ENCODE peak calls at places on chromosomes 5 and 9, in eight cellular contexts. S is OCI-LY7; E is astrocyte; A is brain microvascular endothelial cell; V is substantia nigra; O is neuronal stem cell; Q is CD4-positive, alpha-beta T cell; N is CD8-positive, alpha-beta T cell. F is an unnamed sample.

GRCh38 chr5:1521054-1521453 is 2.7 kb downstream of the LPCAT1 start:
- DNase-seq in S (no peak), E (no peak), A (no peak), V (no peak), O (no peak), Q (no peak), N (peak; percentile 34), F (no peak)

GRCh38 chr9:114413909-114414308 is 26.1 kb upstream of the AKNA start:
- DNase-seq in S (no peak), E (peak; percentile 71), A (peak; percentile 76), V (no peak), O (no peak), Q (no peak), N (no peak), F (no peak)

GRCh38 chr9:91949293-91949945 is 609 bp downstream of the ROR2 start:
- DNase-seq in S (no peak), E (no peak), A (no peak), V (no peak), O (peak; percentile 41), Q (no peak), N (no peak), F (no peak)

GRCh38 chr5:133788121-133788520 is 175.8 kb upstream of the FSTL4 start:
- DNase-seq in S (no peak), E (no peak), A (no peak), V (no peak), O (no peak), Q (no peak), N (no peak), F (no peak)

GRCh38 chr5:98777295-98777694 is 3.8 kb downstream of the RGMB start:
- DNase-seq in S (no peak), E (no peak), A (no peak), V (no peak), O (no peak), Q (no peak), N (no peak), F (no peak)

GRCh38 chr5:111134080-111134479 is 41.9 kb downstream of the WDR36 start:
- DNase-seq in S (no peak), E (peak; percentile 8), A (peak; percentile 82), V (no peak), O (no peak), Q (no peak), N (no peak), F (no peak)

GRCh38 chr9:69421908-69422801 is 97.1 kb downstream of the ENTREP1 start:
- DNase-seq in S (peak; percentile 54), E (peak; percentile 22), A (peak; percentile 35), V (no peak), O (peak; percentile 78), Q (peak; percentile 24), N (peak; percentile 55), F (no peak)

GRCh38 chr5:95900383-95900958 is 61.2 kb downstream of the ELL2 start:
- DNase-seq in S (no peak), E (peak; percentile 63), A (peak; percentile 54), V (no peak), O (no peak), Q (no peak), N (no peak), F (no peak)

GRCh38 chr5:123951204-123951977 is 439.4 kb downstream of the CSNK1G3 start:
- DNase-seq in S (no peak), E (peak; percentile 99), A (peak; percentile 95), V (no peak), O (no peak), Q (no peak), N (no peak), F (no peak)

GRCh38 chr5:145989428-145989827 is 53.0 kb downstream of the SH3RF2 start:
- DNase-seq in S (no peak), E (peak; percentile 75), A (peak; percentile 22), V (no peak), O (no peak), Q (no peak), N (no peak), F (no peak)

GRCh38 chr5:13350754-13351153 is 593.7 kb downstream of the DNAH5 start:
- DNase-seq in S (no peak), E (peak; percentile 69), A (no peak), V (no peak), O (no peak), Q (no peak), N (no peak), F (no peak)

GRCh38 chr9:15295761-15296405 is 11.1 kb downstream of the TTC39B start:
- DNase-seq in S (no peak), E (peak; percentile 84), A (peak; percentile 74), V (no peak), O (no peak), Q (no peak), N (no peak), F (no peak)

GRCh38 chr9:113410207-113411158 is at the start of the genes C9orf43 and POLE3:
- DNase-seq in S (peak; percentile 97), E (peak; percentile 91), A (peak; percentile 96), V (peak; percentile 87), O (peak; percentile 93), Q (peak; percentile 90), N (peak; percentile 96), F (peak; percentile 95)

GRCh38 chr5:3489221-3489620 is 106.4 kb upstream of the IRX1 start:
- DNase-seq in S (no peak), E (no peak), A (no peak), V (no peak), O (no peak), Q (no peak), N (no peak), F (no peak)

GRCh38 chr5:38556599-38557308 is at the start of gene LIFR:
- DNase-seq in S (no peak), E (peak; percentile 72), A (peak; percentile 69), V (peak; percentile 77), O (peak; percentile 85), Q (no peak), N (no peak), F (peak; percentile 84)

GRCh38 chr5:81629986-81630385 is 120.9 kb downstream of the SSBP2 start:
- DNase-seq in S (no peak), E (no peak), A (no peak), V (no peak), O (no peak), Q (no peak), N (no peak), F (no peak)
- H3K27ac ChIP-seq in S (peak overlapping the region; percentile 77), E (no peak overlapping the region), A (no peak overlapping the region), V (no peak overlapping the region), O (no peak overlapping the region), Q (no peak overlapping the region), N (no peak overlapping the region), F (no peak overlapping the region)

DNA sequence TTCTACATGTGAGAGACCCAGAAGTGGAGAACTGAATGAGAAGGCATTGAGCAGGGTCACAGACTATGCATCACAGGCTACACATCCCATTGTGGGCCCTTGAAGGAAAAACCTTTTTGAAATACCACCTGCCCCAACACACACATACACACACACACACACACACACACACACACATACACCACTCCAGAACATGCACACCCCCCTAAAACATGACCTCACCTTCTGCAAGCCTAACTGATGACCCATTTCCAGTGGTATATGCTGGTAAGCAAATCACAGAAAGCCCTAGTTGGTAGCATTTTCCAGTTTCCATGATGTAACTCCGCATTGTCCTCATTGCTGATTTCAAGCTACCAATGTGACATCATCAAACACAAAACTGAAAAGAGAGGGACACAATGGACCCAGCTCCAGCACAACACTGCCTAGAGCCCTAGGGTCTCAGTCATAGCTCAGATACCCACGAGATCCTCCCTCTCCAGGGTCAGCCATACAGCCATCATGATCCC is 36.4 kb downstream of the THBS4 start:
- DNase-seq in S (no peak), E (no peak), A (no peak), V (no peak), O (no peak), Q (no peak), N (no peak), F (no peak)
- H3K27ac ChIP-seq in S (no peak overlapping the region), E (no peak overlapping the region), A (no peak overlapping the region), V (no peak overlapping the region), O (no peak overlapping the region), Q (no peak overlapping the region), N (no peak overlapping the region), F (no peak overlapping the region)

DNA sequence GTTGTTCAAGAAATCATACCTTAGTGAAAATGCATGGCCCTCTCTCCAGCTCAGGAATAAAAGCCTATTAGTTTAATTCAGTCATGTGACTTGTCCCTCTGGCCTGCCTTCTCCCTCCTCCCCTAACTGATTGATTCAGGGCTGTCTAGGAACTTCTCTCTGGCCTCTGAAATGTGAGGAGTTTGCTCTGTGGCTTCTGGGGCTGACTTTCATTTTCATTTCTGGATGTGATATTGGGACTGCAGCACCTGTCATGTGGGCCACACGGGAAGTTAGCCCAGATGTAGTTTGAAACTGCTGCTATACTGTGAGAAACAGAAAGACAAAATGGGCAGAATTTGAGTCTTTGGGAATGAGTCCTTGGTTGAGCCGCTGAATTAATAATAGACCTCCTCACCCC is 44.8 kb downstream of the PARP8 start:
- DNase-seq in S (peak; percentile 80), E (no peak), A (peak; percentile 6), V (no peak), O (no peak), Q (peak; percentile 21), N (peak; percentile 64), F (peak; percentile 11)
- H3K27ac ChIP-seq in S (peak overlapping the region; percentile 47), E (no peak overlapping the region), A (no peak overlapping the region), V (no peak overlapping the region), O (no peak overlapping the region), Q (peak overlapping the region; percentile 71), N (peak overlapping the region; percentile 49), F (no peak overlapping the region)

GRCh38 chr9:131420913-131421312 is 27.0 kb downstream of the PRRC2B start:
- DNase-seq in S (no peak), E (no peak), A (no peak), V (no peak), O (no peak), Q (no peak), N (no peak), F (no peak)
- H3K27ac ChIP-seq in S (no peak overlapping the region), E (no peak overlapping the region), A (no peak overlapping the region), V (peak overlapping the region; percentile 44), O (no peak overlapping the region), Q (no peak overlapping the region), N (no peak overlapping the region), F (peak overlapping the region; percentile 73)